ENCODE peak calls at places on chromosomes 4 and X, in four cellular contexts. One of them, this sample, is unnamed.

GRCh38 chr4:121479801-121480200 is 99.0 kb upstream of the QRFPR start:
- DNase-seq in BE2C: no peak
- DNase-seq in stimulated activated CD4-positive, alpha-beta T cell treated with anti-CD3 and anti-CD28 coated beads, Interleukin-1b, Interleukin-23, amount 100 ng/mL, for 24 hours: no peak
- DNase-seq in SK-N-DZ: no peak
- DNase-seq in this sample: no peak

GRCh38 chr4:137390707-137391106 is 141.6 kb downstream of the PCDH18 start:
- DNase-seq in BE2C: no peak
- DNase-seq in stimulated activated CD4-positive, alpha-beta T cell treated with anti-CD3 and anti-CD28 coated beads, Interleukin-1b, Interleukin-23, amount 100 ng/mL, for 24 hours: no peak
- DNase-seq in SK-N-DZ: no peak
- DNase-seq in this sample: no peak

GRCh38 chrX:47215291-47215900 is 3.1 kb upstream of the CDK16 start:
- DNase-seq in stimulated activated CD4-positive, alpha-beta T cell treated with anti-CD3 and anti-CD28 coated beads, Interleukin-1b, Interleukin-23, amount 100 ng/mL, for 24 hours: no peak
- DNase-seq in BE2C: no peak
- DNase-seq in SK-N-DZ: no peak
- DNase-seq in this sample: no peak

GRCh38 chr4:180636696-180637095 is 1606.5 kb upstream of the TENM3 start:
- DNase-seq in SK-N-DZ: no peak
- DNase-seq in BE2C: no peak
- DNase-seq in stimulated activated CD4-positive, alpha-beta T cell treated with anti-CD3 and anti-CD28 coated beads, Interleukin-1b, Interleukin-23, amount 100 ng/mL, for 24 hours: no peak
- DNase-seq in this sample: no peak

GRCh38 chrX:103066606-103067005 is 2.6 kb upstream of the BEX1 start:
- DNase-seq in BE2C: no peak
- DNase-seq in stimulated activated CD4-positive, alpha-beta T cell treated with anti-CD3 and anti-CD28 coated beads, Interleukin-1b, Interleukin-23, amount 100 ng/mL, for 24 hours: no peak
- DNase-seq in SK-N-DZ: no peak
- DNase-seq in this sample: no peak

GRCh38 chr4:142845293-142846070 is 619 bp downstream of the INPP4B start:
- DNase-seq in BE2C: peak; percentile 28
- DNase-seq in SK-N-DZ: peak; percentile 36
- DNase-seq in stimulated activated CD4-positive, alpha-beta T cell treated with anti-CD3 and anti-CD28 coated beads, Interleukin-1b, Interleukin-23, amount 100 ng/mL, for 24 hours: no peak
- DNase-seq in this sample: no peak

GRCh38 chrX:133214316-133214715 is 3.8 kb downstream of the TFDP3 start:
- DNase-seq in BE2C: no peak
- DNase-seq in stimulated activated CD4-positive, alpha-beta T cell treated with anti-CD3 and anti-CD28 coated beads, Interleukin-1b, Interleukin-23, amount 100 ng/mL, for 24 hours: no peak
- DNase-seq in SK-N-DZ: no peak
- DNase-seq in this sample: no peak

GRCh38 chrX:71056857-71057256 is 11.3 kb downstream of the SNX12 start:
- DNase-seq in SK-N-DZ: no peak
- DNase-seq in stimulated activated CD4-positive, alpha-beta T cell treated with anti-CD3 and anti-CD28 coated beads, Interleukin-1b, Interleukin-23, amount 100 ng/mL, for 24 hours: no peak
- DNase-seq in BE2C: no peak
- DNase-seq in this sample: no peak

GRCh38 chr4:13524504-13525243 is 19.6 kb downstream of the NKX3-2 start:
- DNase-seq in SK-N-DZ: no peak
- DNase-seq in stimulated activated CD4-positive, alpha-beta T cell treated with anti-CD3 and anti-CD28 coated beads, Interleukin-1b, Interleukin-23, amount 100 ng/mL, for 24 hours: no peak
- DNase-seq in BE2C: no peak
- DNase-seq in this sample: no peak

GRCh38 chr4:24105183-24106039 is 215.6 kb upstream of the PPARGC1A start:
- DNase-seq in BE2C: no peak
- DNase-seq in SK-N-DZ: no peak
- DNase-seq in stimulated activated CD4-positive, alpha-beta T cell treated with anti-CD3 and anti-CD28 coated beads, Interleukin-1b, Interleukin-23, amount 100 ng/mL, for 24 hours: no peak
- DNase-seq in this sample: no peak

GRCh38 chrX:40772290-40772689 is 36.9 kb upstream of the MED14 start:
- DNase-seq in stimulated activated CD4-positive, alpha-beta T cell treated with anti-CD3 and anti-CD28 coated beads, Interleukin-1b, Interleukin-23, amount 100 ng/mL, for 24 hours: no peak
- DNase-seq in BE2C: no peak
- DNase-seq in SK-N-DZ: no peak
- DNase-seq in this sample: no peak

GRCh38 chr4:161856711-161857326 is 307.0 kb downstream of the FSTL5 start:
- DNase-seq in BE2C: no peak
- DNase-seq in SK-N-DZ: peak; percentile 3
- DNase-seq in stimulated activated CD4-positive, alpha-beta T cell treated with anti-CD3 and anti-CD28 coated beads, Interleukin-1b, Interleukin-23, amount 100 ng/mL, for 24 hours: no peak
- DNase-seq in this sample: no peak

GRCh38 chr4:13024147-13025105 is 459.7 kb downstream of the RAB28 start:
- DNase-seq in BE2C: no peak
- DNase-seq in SK-N-DZ: no peak
- DNase-seq in stimulated activated CD4-positive, alpha-beta T cell treated with anti-CD3 and anti-CD28 coated beads, Interleukin-1b, Interleukin-23, amount 100 ng/mL, for 24 hours: no peak
- DNase-seq in this sample: no peak

GRCh38 chr4:114334808-114335739 is 263.5 kb upstream of the UGT8 start:
- DNase-seq in SK-N-DZ: no peak
- DNase-seq in BE2C: no peak
- DNase-seq in stimulated activated CD4-positive, alpha-beta T cell treated with anti-CD3 and anti-CD28 coated beads, Interleukin-1b, Interleukin-23, amount 100 ng/mL, for 24 hours: no peak
- DNase-seq in this sample: no peak

GRCh38 chr4:101128473-101128872 is 218.9 kb downstream of the PPP3CA start:
- DNase-seq in SK-N-DZ: no peak
- DNase-seq in stimulated activated CD4-positive, alpha-beta T cell treated with anti-CD3 and anti-CD28 coated beads, Interleukin-1b, Interleukin-23, amount 100 ng/mL, for 24 hours: no peak
- DNase-seq in BE2C: no peak
- DNase-seq in this sample: no peak

GRCh38 chr4:122603156-122603574 is 17.7 kb downstream of the IL21 start:
- DNase-seq in stimulated activated CD4-positive, alpha-beta T cell treated with anti-CD3 and anti-CD28 coated beads, Interleukin-1b, Interleukin-23, amount 100 ng/mL, for 24 hours: no peak
- DNase-seq in BE2C: no peak
- DNase-seq in SK-N-DZ: no peak
- DNase-seq in this sample: no peak

GRCh38 chr4:82031386-82031785 is 342.4 kb downstream of the HNRNPD start:
- DNase-seq in BE2C: no peak
- DNase-seq in SK-N-DZ: no peak
- DNase-seq in stimulated activated CD4-positive, alpha-beta T cell treated with anti-CD3 and anti-CD28 coated beads, Interleukin-1b, Interleukin-23, amount 100 ng/mL, for 24 hours: no peak
- DNase-seq in this sample: no peak

This sample was measured in NCI-H187.